ENCODE peak calls at places on chromosome 1, in ten cellular contexts. One of them, this sample, is unnamed.

GRCh38 chr1:56803561-56804156 is 15.5 kb downstream of the FYB2 start:
- DNase-seq in tibial nerve: no peak
- DNase-seq in IMR-90: peak; percentile 10
- DNase-seq in adrenal gland: no peak
- DNase-seq in HepG2: peak; percentile 48
- DNase-seq in fibroblast of lung: no peak
- DNase-seq in psoas muscle: no peak
- DNase-seq in mesendoderm: peak; percentile 78
- DNase-seq in HAP-1: peak; percentile 65
- DNase-seq in PC-9: peak; percentile 51
- DNase-seq in this sample: peak; percentile 27

GRCh38 chr1:23869818-23870217 is 1.7 kb upstream of the FUCA1 start:
- DNase-seq in tibial nerve: no peak
- DNase-seq in IMR-90: no peak
- DNase-seq in adrenal gland: no peak
- DNase-seq in HepG2: no peak
- DNase-seq in fibroblast of lung: no peak
- DNase-seq in psoas muscle: no peak
- DNase-seq in mesendoderm: no peak
- DNase-seq in HAP-1: no peak
- DNase-seq in PC-9: no peak
- DNase-seq in this sample: no peak

GRCh38 chr1:3945916-3946840 is 46.1 kb upstream of the C1orf174 start:
- DNase-seq in tibial nerve: no peak
- DNase-seq in IMR-90: no peak
- DNase-seq in adrenal gland: no peak
- DNase-seq in HepG2: no peak
- DNase-seq in fibroblast of lung: no peak
- DNase-seq in psoas muscle: no peak
- DNase-seq in mesendoderm: no peak
- DNase-seq in HAP-1: no peak
- DNase-seq in PC-9: no peak
- DNase-seq in this sample: no peak

GRCh38 chr1:22150923-22151322 is 8.0 kb upstream of the WNT4 start:
- DNase-seq in tibial nerve: no peak
- DNase-seq in IMR-90: no peak
- DNase-seq in adrenal gland: no peak
- DNase-seq in HepG2: no peak
- DNase-seq in fibroblast of lung: no peak
- DNase-seq in psoas muscle: no peak
- DNase-seq in mesendoderm: no peak
- DNase-seq in HAP-1: no peak
- DNase-seq in PC-9: no peak
- DNase-seq in this sample: no peak

GRCh38 chr1:166189126-166189525 is 22.3 kb upstream of the FAM78B start:
- DNase-seq in tibial nerve: no peak
- DNase-seq in IMR-90: no peak
- DNase-seq in adrenal gland: no peak
- DNase-seq in HepG2: no peak
- DNase-seq in fibroblast of lung: peak; percentile 45
- DNase-seq in psoas muscle: no peak
- DNase-seq in mesendoderm: no peak
- DNase-seq in HAP-1: no peak
- DNase-seq in PC-9: no peak
- DNase-seq in this sample: no peak

GRCh38 chr1:16081636-16082035 is 8.2 kb upstream of the FAM131C start:
- DNase-seq in tibial nerve: no peak
- DNase-seq in IMR-90: no peak
- DNase-seq in adrenal gland: no peak
- DNase-seq in HepG2: no peak
- DNase-seq in fibroblast of lung: no peak
- DNase-seq in psoas muscle: no peak
- DNase-seq in mesendoderm: no peak
- DNase-seq in HAP-1: no peak
- DNase-seq in PC-9: no peak
- DNase-seq in this sample: no peak

GRCh38 chr1:26044971-26045711 is 777 bp downstream of the SLC30A2 start:
- DNase-seq in tibial nerve: no peak
- DNase-seq in IMR-90: no peak
- DNase-seq in adrenal gland: no peak
- DNase-seq in HepG2: no peak
- DNase-seq in fibroblast of lung: no peak
- DNase-seq in psoas muscle: no peak
- DNase-seq in mesendoderm: peak; percentile 13
- DNase-seq in HAP-1: no peak
- DNase-seq in PC-9: no peak
- DNase-seq in this sample: no peak

GRCh38 chr1:55589656-55590297 is 374.6 kb upstream of the USP24 start:
- DNase-seq in tibial nerve: no peak
- DNase-seq in IMR-90: no peak
- DNase-seq in adrenal gland: no peak
- DNase-seq in HepG2: no peak
- DNase-seq in fibroblast of lung: peak; percentile 29
- DNase-seq in psoas muscle: peak; percentile 56
- DNase-seq in mesendoderm: no peak
- DNase-seq in HAP-1: no peak
- DNase-seq in PC-9: no peak
- DNase-seq in this sample: peak; percentile 51

GRCh38 chr1:98368995-98369394 is 292.5 kb upstream of the SNX7 start:
- DNase-seq in tibial nerve: no peak
- DNase-seq in IMR-90: no peak
- DNase-seq in adrenal gland: no peak
- DNase-seq in HepG2: no peak
- DNase-seq in fibroblast of lung: no peak
- DNase-seq in psoas muscle: no peak
- DNase-seq in mesendoderm: no peak
- DNase-seq in HAP-1: no peak
- DNase-seq in PC-9: no peak
- DNase-seq in this sample: no peak

GRCh38 chr1:94622757-94623156 is 81.2 kb upstream of the F3 start:
- DNase-seq in tibial nerve: no peak
- DNase-seq in IMR-90: peak; percentile 61
- DNase-seq in adrenal gland: no peak
- DNase-seq in HepG2: no peak
- DNase-seq in fibroblast of lung: peak; percentile 96
- DNase-seq in psoas muscle: no peak
- DNase-seq in mesendoderm: peak; percentile 68
- DNase-seq in HAP-1: peak; percentile 43
- DNase-seq in PC-9: peak; percentile 95
- DNase-seq in this sample: peak; percentile 5

GRCh38 chr1:21100496-21100895 is 76.2 kb downstream of the EIF4G3 start:
- DNase-seq in tibial nerve: no peak
- DNase-seq in IMR-90: no peak
- DNase-seq in adrenal gland: no peak
- DNase-seq in HepG2: no peak
- DNase-seq in fibroblast of lung: no peak
- DNase-seq in psoas muscle: no peak
- DNase-seq in mesendoderm: no peak
- DNase-seq in HAP-1: peak; percentile 28
- DNase-seq in PC-9: no peak
- DNase-seq in this sample: no peak

GRCh38 chr1:64263335-64263734 is 59.9 kb downstream of the UBE2U start:
- DNase-seq in tibial nerve: no peak
- DNase-seq in IMR-90: no peak
- DNase-seq in adrenal gland: no peak
- DNase-seq in HepG2: no peak
- DNase-seq in fibroblast of lung: peak; percentile 13
- DNase-seq in psoas muscle: no peak
- DNase-seq in mesendoderm: no peak
- DNase-seq in HAP-1: no peak
- DNase-seq in PC-9: peak; percentile 7
- DNase-seq in this sample: no peak

GRCh38 chr1:61609040-61609439 is 115.9 kb downstream of the TM2D1 start:
- DNase-seq in tibial nerve: no peak
- DNase-seq in IMR-90: no peak
- DNase-seq in adrenal gland: no peak
- DNase-seq in HepG2: no peak
- DNase-seq in fibroblast of lung: no peak
- DNase-seq in psoas muscle: no peak
- DNase-seq in mesendoderm: no peak
- DNase-seq in HAP-1: no peak
- DNase-seq in PC-9: no peak
- DNase-seq in this sample: no peak

GRCh38 chr1:65509912-65510680 is 89.6 kb downstream of the LEPR start:
- DNase-seq in tibial nerve: no peak
- DNase-seq in IMR-90: peak; percentile 82
- DNase-seq in adrenal gland: no peak
- DNase-seq in HepG2: no peak
- DNase-seq in fibroblast of lung: peak; percentile 85
- DNase-seq in psoas muscle: no peak
- DNase-seq in mesendoderm: peak; percentile 23
- DNase-seq in HAP-1: no peak
- DNase-seq in PC-9: no peak
- DNase-seq in this sample: peak; percentile 78

GRCh38 chr1:7372477-7373120 is 398.5 kb upstream of the VAMP3 start:
- DNase-seq in tibial nerve: no peak
- DNase-seq in IMR-90: no peak
- DNase-seq in adrenal gland: no peak
- DNase-seq in HepG2: no peak
- DNase-seq in fibroblast of lung: no peak
- DNase-seq in psoas muscle: no peak
- DNase-seq in mesendoderm: no peak
- DNase-seq in HAP-1: no peak
- DNase-seq in PC-9: no peak
- DNase-seq in this sample: no peak

GRCh38 chr1:234589064-234589765 is 20.8 kb downstream of the IRF2BP2 start:
- DNase-seq in tibial nerve: no peak
- DNase-seq in IMR-90: no peak
- DNase-seq in adrenal gland: no peak
- DNase-seq in HepG2: no peak
- DNase-seq in fibroblast of lung: peak; percentile 73
- DNase-seq in psoas muscle: peak; percentile 57
- DNase-seq in mesendoderm: no peak
- DNase-seq in HAP-1: no peak
- DNase-seq in PC-9: no peak
- DNase-seq in this sample: no peak

GRCh38 chr1:244205906-244206305 is 154.8 kb downstream of the ZBTB18 start:
- DNase-seq in tibial nerve: no peak
- DNase-seq in IMR-90: no peak
- DNase-seq in adrenal gland: no peak
- DNase-seq in HepG2: no peak
- DNase-seq in fibroblast of lung: no peak
- DNase-seq in psoas muscle: no peak
- DNase-seq in mesendoderm: no peak
- DNase-seq in HAP-1: no peak
- DNase-seq in PC-9: no peak
- DNase-seq in this sample: no peak

GRCh38 chr1:24865587-24865986 is 64.5 kb downstream of the RUNX3 start:
- DNase-seq in tibial nerve: no peak
- DNase-seq in IMR-90: no peak
- DNase-seq in adrenal gland: peak; percentile 4
- DNase-seq in HepG2: no peak
- DNase-seq in fibroblast of lung: no peak
- DNase-seq in psoas muscle: no peak
- DNase-seq in mesendoderm: no peak
- DNase-seq in HAP-1: no peak
- DNase-seq in PC-9: no peak
- DNase-seq in this sample: no peak

GRCh38 chr1:39655578-39656268 is 16.2 kb downstream of the NT5C1A start:
- DNase-seq in tibial nerve: no peak
- DNase-seq in IMR-90: no peak
- DNase-seq in adrenal gland: no peak
- DNase-seq in HepG2: no peak
- DNase-seq in fibroblast of lung: no peak
- DNase-seq in psoas muscle: no peak
- DNase-seq in mesendoderm: no peak
- DNase-seq in HAP-1: no peak
- DNase-seq in PC-9: no peak
- DNase-seq in this sample: no peak
- H3K4me3 ChIP-seq in tibial nerve: no peak overlapping the region
- H3K4me3 ChIP-seq in IMR-90: no peak overlapping the region
- H3K4me3 ChIP-seq in adrenal gland: no peak overlapping the region
- H3K4me3 ChIP-seq in HepG2: no peak overlapping the region
- H3K4me3 ChIP-seq in fibroblast of lung: no peak overlapping the region
- H3K4me3 ChIP-seq in psoas muscle: no peak overlapping the region
- H3K4me3 ChIP-seq in mesendoderm: no peak overlapping the region
- H3K4me3 ChIP-seq in HAP-1: no peak overlapping the region
- H3K4me3 ChIP-seq in PC-9: no peak overlapping the region
- H3K4me3 ChIP-seq in this sample: no peak overlapping the region

GRCh38 chr1:1127551-1128451 is 11.9 kb upstream of the C1orf159 start:
- DNase-seq in tibial nerve: no peak
- DNase-seq in IMR-90: no peak
- DNase-seq in adrenal gland: no peak
- DNase-seq in HepG2: no peak
- DNase-seq in fibroblast of lung: no peak
- DNase-seq in psoas muscle: peak; percentile 50
- DNase-seq in mesendoderm: no peak
- DNase-seq in HAP-1: no peak
- DNase-seq in PC-9: no peak
- DNase-seq in this sample: no peak
- H3K4me3 ChIP-seq in tibial nerve: no peak overlapping the region
- H3K4me3 ChIP-seq in IMR-90: no peak overlapping the region
- H3K4me3 ChIP-seq in adrenal gland: no peak overlapping the region
- H3K4me3 ChIP-seq in HepG2: peak overlapping the region; percentile 82
- H3K4me3 ChIP-seq in fibroblast of lung: no peak overlapping the region
- H3K4me3 ChIP-seq in psoas muscle: no peak overlapping the region
- H3K4me3 ChIP-seq in mesendoderm: no peak overlapping the region
- H3K4me3 ChIP-seq in HAP-1: no peak overlapping the region
- H3K4me3 ChIP-seq in PC-9: no peak overlapping the region
- H3K4me3 ChIP-seq in this sample: no peak overlapping the region

DNA sequence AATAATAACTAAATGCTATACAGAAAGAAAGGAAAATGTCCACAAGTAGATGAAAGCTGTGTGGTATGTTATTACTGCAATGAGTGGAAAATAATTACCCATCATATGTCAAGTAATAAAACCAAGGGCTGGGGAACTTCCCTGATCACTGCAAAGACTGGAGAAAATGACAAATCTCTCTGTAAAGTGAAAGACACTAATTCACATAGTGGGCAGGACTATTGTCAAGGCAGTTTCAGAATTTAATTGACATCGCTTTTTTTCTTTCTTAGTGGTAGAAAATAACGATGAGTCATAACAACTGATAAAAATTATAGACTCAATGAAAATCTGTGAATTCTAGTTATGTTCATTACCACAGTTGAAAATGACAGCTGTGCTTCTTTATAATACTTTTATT is 153.7 kb upstream of the ST6GALNAC5 start:
- DNase-seq in tibial nerve: no peak
- DNase-seq in IMR-90: no peak
- DNase-seq in adrenal gland: no peak
- DNase-seq in HepG2: no peak
- DNase-seq in fibroblast of lung: no peak
- DNase-seq in psoas muscle: no peak
- DNase-seq in mesendoderm: no peak
- DNase-seq in HAP-1: no peak
- DNase-seq in PC-9: no peak
- DNase-seq in this sample: no peak
- H3K4me3 ChIP-seq in tibial nerve: no peak overlapping the region
- H3K4me3 ChIP-seq in IMR-90: no peak overlapping the region
- H3K4me3 ChIP-seq in adrenal gland: no peak overlapping the region
- H3K4me3 ChIP-seq in HepG2: no peak overlapping the region
- H3K4me3 ChIP-seq in fibroblast of lung: no peak overlapping the region
- H3K4me3 ChIP-seq in psoas muscle: no peak overlapping the region
- H3K4me3 ChIP-seq in mesendoderm: no peak overlapping the region
- H3K4me3 ChIP-seq in HAP-1: no peak overlapping the region
- H3K4me3 ChIP-seq in PC-9: no peak overlapping the region
- H3K4me3 ChIP-seq in this sample: no peak overlapping the region

DNA sequence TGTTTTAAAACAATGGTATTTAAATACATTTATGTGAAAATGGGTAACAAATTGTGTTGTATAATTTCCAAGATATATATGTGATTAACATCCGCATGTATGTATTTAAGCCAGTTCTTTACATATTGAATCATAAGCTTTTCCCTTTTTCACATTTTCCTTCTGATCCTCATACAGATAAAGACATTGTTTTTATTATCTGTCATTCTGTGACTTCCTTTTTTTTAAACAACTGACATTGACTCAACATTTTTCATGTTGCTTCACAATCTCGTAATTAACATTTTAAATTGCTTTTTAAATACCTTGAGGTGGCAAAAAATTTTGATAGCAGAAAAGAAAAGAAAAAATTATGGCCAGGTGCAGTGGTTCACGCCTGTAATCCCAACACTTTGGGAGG is 1.4 kb downstream of the STXBP3 start:
- DNase-seq in tibial nerve: no peak
- DNase-seq in IMR-90: no peak
- DNase-seq in adrenal gland: no peak
- DNase-seq in HepG2: no peak
- DNase-seq in fibroblast of lung: no peak
- DNase-seq in psoas muscle: no peak
- DNase-seq in mesendoderm: no peak
- DNase-seq in HAP-1: no peak
- DNase-seq in PC-9: no peak
- DNase-seq in this sample: no peak
- H3K4me3 ChIP-seq in tibial nerve: peak overlapping the region; percentile 96
- H3K4me3 ChIP-seq in IMR-90: no peak overlapping the region
- H3K4me3 ChIP-seq in adrenal gland: no peak overlapping the region
- H3K4me3 ChIP-seq in HepG2: peak overlapping the region; percentile 80
- H3K4me3 ChIP-seq in fibroblast of lung: peak overlapping the region; percentile 89
- H3K4me3 ChIP-seq in psoas muscle: peak overlapping the region; percentile 86
- H3K4me3 ChIP-seq in mesendoderm: no peak overlapping the region
- H3K4me3 ChIP-seq in HAP-1: no peak overlapping the region
- H3K4me3 ChIP-seq in PC-9: peak overlapping the region; percentile 77
- H3K4me3 ChIP-seq in this sample: no peak overlapping the region